ENCODE peak calls at places on chromosomes 4 and X, in five cellular contexts. X is upper lobe of left lung, Q is HepG2, K is K562, S is GM12878. P is an unnamed sample. For H3K27me3, the result is how much of the 10 kb centered on the place peaks cover.

GRCh38 chr4:2867758-2868491 is 24.3 kb downstream of the ADD1 start:
- ATAC-seq in X (peak), Q (peak), S (no peak), K (peak), P (peak)

GRCh38 chrX:84187501-84188319 is at the start of gene RPS6KA6:
- ATAC-seq in K (no peak), Q (no peak), S (no peak), X (peak), P (peak)

GRCh38 chrX:119482041-119482440 is 13.8 kb downstream of the SLC25A5 start:
- ATAC-seq in K (no peak), Q (no peak), X (no peak), S (peak), P (peak)

GRCh38 chrX:51955200-51955599 is 61.8 kb downstream of the MAGED1 start:
- ATAC-seq in X (no peak), K (no peak), Q (no peak), S (peak), P (no peak)

GRCh38 chr4:140223056-140223810 is 69.2 kb upstream of the MAML3 start:
- ATAC-seq in S (no peak), Q (no peak), X (no peak), K (no peak), P (no peak)

GRCh38 chrX:134186362-134187121 is 50.4 kb upstream of the CCDC160 start:
- ATAC-seq in Q (no peak), X (no peak), K (no peak), S (peak), P (no peak)

GRCh38 chrX:21847342-21847741 is 7.9 kb downstream of the MBTPS2 start:
- ATAC-seq in S (no peak), Q (no peak), K (no peak), X (no peak), P (no peak)

GRCh38 chr4:92014060-92014459 is 289.7 kb upstream of the GRID2 start:
- ATAC-seq in X (no peak), Q (no peak), K (no peak), S (no peak), P (no peak)

GRCh38 chr4:87973283-87974169 is 2.0 kb upstream of the SPP1 start:
- ATAC-seq in K (peak), X (peak), S (peak), Q (peak), P (peak)

GRCh38 chrX:40074959-40075332 is 22.8 kb downstream of the BCOR start:
- ATAC-seq in K (no peak), X (no peak), S (no peak), Q (no peak), P (no peak)

GRCh38 chr4:73743825-73744602 is 3.6 kb downstream of the CXCL8 start:
- ATAC-seq in K (no peak), S (no peak), Q (no peak), X (no peak), P (no peak)

GRCh38 chr4:98687876-98688275 is 29.5 kb upstream of the TSPAN5 start:
- ATAC-seq in S (no peak), Q (no peak), K (no peak), X (no peak), P (no peak)

GRCh38 chr4:148006025-148006424 is 274.1 kb downstream of the ARHGAP10 start:
- ATAC-seq in Q (no peak), S (no peak), K (no peak), X (no peak), P (no peak)

GRCh38 chr4:113635739-113636437 is 125.7 kb downstream of the CAMK2D start:
- ATAC-seq in K (no peak), Q (no peak), S (peak), X (no peak), P (no peak)

GRCh38 chrX:109485470-109486340 is 3.8 kb upstream of the GUCY2F start:
- ATAC-seq in S (peak), Q (no peak), K (peak), X (peak), P (no peak)

GRCh38 chr4:99815597-99816011 is 1.0 kb upstream of the DAPP1 start:
- ATAC-seq in Q (peak), K (peak), S (no peak), X (peak), P (no peak)

GRCh38 chrX:49710744-49711319 is 15.0 kb upstream of the PAGE1 start:
- ATAC-seq in K (no peak), Q (peak), S (no peak), X (no peak), P (no peak)

GRCh38 chr4:82380344-82380743 is 6.6 kb upstream of the HNRNPD start:
- ATAC-seq in S (no peak), X (peak), K (peak), Q (peak), P (no peak)

GRCh38 chr4:89307185-89307445 is 485 bp downstream of the GPRIN3 start:
- ATAC-seq in X (no peak), Q (no peak), K (no peak), S (no peak), P (no peak)

GRCh38 chr4:108119199-108119800 is 49.4 kb downstream of the LEF1 start:
- ATAC-seq in Q (no peak), S (peak), K (no peak), X (no peak), P (no peak)

GRCh38 chr4:112431158-112431557 is 84.8 kb downstream of the NEUROG2 start:
- ATAC-seq in S (no peak), X (no peak), K (no peak), Q (no peak), P (no peak)

DNA sequence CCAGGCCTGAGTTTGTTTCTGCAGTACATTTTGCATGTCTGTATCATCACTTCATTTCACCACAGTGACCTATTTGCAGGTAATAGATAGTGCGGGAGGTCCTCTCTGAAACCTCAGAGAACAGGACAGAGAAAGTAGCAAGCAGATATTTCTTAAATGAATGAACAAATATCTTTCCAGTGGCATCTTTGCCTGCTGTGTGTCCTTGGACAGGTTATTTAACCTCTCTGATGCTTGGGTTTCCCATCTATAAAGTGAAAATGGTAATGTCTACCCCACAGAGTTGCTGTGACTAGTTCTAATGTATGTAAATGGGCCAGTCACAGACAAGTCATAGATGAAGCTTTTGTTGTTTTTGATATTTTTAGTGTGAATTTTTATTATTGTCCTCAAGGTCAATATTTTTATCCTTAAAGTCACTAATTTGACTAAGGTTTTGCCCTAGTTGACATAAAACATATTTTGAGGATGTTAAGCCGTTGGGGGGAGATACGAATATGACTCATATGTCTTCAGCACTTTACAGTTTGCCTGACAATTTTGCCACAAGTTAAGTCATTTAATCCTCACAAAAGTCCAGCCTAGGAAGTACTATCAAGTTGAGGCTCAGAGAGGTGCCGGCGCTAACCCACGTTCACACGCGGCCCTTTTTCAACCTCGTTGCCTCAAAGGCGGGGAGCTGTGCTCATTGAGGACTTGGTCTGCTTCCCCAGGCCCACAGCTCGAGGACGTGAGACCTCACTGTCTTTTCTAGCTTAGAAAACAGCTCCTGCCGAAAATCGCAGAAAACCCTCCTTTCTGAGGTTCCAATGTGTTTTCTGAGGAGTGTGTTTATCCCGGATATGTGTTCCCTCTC is 126.7 kb upstream of the STX18 start:
- ATAC-seq in Q (no peak), S (no peak), K (no peak), X (no peak), P (no peak)
- H3K27me3 ChIP-seq in Q (under half), S (under half), K (under half), X (under half), P (under half)

GRCh38 chr4:119097282-119097900 is 38.2 kb upstream of the MYOZ2 start:
- ATAC-seq in X (no peak), Q (no peak), S (no peak), K (no peak), P (no peak)

GRCh38 chr4:119098306-119098705 is 37.3 kb upstream of the MYOZ2 start:
- ATAC-seq in Q (no peak), K (no peak), S (no peak), X (no peak), P (no peak)

GRCh38 chr4:119100640-119101039 is 35.0 kb upstream of the MYOZ2 start:
- ATAC-seq in K (no peak), X (no peak), Q (no peak), S (no peak), P (no peak)

GRCh38 chr4:119103263-119103662 is 32.4 kb upstream of the MYOZ2 start:
- ATAC-seq in S (no peak), K (peak), Q (no peak), X (peak), P (peak)

DNA sequence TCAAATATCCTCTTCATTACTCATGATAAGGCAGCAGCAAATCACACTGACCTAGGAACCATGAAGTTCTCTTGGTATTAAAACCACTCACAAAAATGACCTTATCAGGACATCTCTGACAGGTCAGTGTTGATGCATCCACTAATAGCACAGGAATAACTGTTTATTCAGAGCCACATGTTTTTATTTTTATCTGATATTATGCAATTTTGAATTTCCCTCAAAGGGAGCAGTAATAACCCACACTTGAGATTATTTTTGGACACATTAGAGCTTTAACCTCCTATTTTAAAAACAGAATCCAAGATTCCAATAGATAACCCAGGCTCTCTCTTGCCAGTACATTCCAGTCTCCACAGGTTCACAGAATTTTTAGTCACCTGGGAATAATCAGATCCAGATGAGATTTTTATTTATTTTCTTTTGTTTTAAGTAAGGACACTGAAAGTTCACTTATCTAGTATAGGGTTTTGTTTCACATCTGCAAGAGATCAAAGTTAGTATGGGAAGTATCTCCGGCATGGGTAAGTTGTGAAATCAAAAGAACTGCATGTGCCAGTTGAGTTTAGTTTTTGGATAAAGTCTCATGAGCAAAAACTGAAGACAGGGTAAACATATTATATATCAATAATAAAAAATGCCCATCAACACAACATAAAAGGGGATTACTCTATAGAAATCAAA is 36.3 kb upstream of the MYOZ2 start:
- ATAC-seq in Q (no peak), X (no peak), K (no peak), S (no peak), P (peak)
- TF ChIP-seq EP300 in Q (no peak), X (no peak), K (no peak), S (no peak), P (no peak)

DNA sequence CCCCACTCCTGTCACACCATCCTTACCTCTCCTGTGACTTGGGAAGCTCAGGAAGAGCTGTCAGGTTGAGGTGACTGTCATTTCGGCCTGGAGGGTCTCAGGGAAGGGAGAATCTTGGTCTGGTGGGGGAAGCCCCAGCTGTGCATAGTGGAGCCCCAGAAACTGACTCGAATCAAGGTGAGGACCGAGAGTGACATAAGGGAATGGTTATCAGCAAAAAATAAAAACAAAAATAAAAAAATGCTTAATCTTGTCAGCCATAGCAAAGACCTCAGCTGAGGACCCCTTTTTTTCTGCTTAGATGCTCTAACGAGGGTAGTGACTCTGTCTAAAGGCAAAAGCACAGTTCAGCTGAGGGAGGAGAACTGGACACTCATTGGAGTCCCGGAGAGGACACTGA is at the start of gene MAGEB17:
- ATAC-seq in X (no peak), S (no peak), Q (no peak), K (no peak), P (no peak)
- H3K27me3 ChIP-seq in X (under half), S (under half), Q (under half), K (under half), P (under half)

GRCh38 chr4:164081801-164082200 is 587.3 kb downstream of the TMA16 start:
- ATAC-seq in S (no peak), Q (no peak), X (no peak), K (no peak), P (no peak)

DNA sequence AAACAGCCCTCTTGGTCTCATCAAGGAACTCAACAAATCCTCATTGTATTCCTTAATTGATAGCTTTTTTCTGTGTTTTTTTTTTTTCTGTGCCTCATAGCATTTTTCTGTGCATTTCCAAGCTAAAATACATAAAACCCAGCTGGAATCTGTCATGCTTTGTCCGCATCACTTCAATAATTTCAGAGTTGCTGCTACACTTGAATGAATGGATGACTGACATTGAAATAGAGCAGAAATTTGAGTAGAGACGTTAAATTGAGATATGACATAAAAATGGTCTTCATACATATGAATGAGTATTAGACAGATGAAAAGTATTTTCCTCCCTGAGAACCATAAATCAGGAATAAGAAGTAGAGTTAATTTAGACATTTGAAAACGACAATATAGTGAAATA is 593.2 kb downstream of the TMA16 start:
- ATAC-seq in K (no peak), Q (no peak), S (no peak), X (no peak), P (no peak)
- TF ChIP-seq EP300 in K (no peak), Q (no peak), S (no peak), X (no peak), P (no peak)

GRCh38 chrX:129957241-129958099 is 25.0 kb upstream of the BCORL1 start:
- ATAC-seq in Q (no peak), K (peak), X (peak), S (peak), P (peak)
- H3K27me3 ChIP-seq in Q (under half), K (under half), X (under half), S (under half), P (under half)

DNA sequence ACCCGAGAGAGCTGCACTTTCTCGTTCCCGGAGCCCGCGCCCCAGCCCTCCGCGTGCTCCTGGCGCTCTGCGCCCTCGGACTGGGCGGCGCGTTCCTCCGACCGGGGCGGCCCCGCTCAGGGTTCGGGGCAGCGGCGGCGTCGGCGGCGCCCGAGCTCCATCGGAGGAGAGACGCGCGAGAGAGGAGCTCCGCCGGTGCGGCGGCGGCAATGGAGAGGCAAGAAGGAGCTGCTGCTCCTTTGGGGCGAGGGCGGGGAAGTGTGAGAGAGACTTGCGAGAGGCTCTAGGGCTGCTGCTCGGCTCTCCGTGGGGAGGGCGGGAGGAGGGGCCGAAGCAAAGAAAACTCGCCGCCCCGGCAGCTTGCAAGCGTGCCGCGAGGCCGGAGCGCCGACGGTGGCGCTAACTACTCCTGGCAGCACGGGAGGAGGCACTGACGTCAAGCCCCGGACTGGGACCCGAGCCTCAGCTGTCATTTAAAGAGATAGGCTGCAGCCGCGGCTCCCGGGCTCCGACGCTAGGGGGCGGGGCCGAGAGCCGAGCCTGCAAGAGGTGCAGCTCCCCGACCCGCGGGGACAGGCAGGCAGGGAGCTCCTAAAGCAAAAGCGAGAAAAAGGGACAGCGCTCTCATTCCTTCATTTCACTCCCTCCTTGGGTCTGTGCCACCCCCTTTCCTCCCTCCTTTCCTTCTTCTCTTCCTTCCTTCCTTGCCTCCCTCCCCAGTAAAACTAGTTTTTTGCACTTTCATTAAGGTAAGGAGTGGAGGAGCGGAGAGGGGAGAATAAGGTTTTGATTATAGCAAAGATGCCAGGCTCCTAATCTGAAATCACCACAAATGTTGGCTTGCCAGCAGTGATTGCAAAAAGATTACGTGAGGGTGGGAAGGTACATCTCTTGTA is at the start of gene KCTD8:
- ATAC-seq in K (peak), X (peak), Q (peak), S (peak), P (peak)
- TF ChIP-seq EP300 in K (no peak), X (no peak), Q (no peak), S (no peak), P (no peak)

GRCh38 chr4:185480016-185480732 is 8.6 kb upstream of the CCDC110 start:
- ATAC-seq in X (no peak), S (peak), Q (no peak), K (no peak), P (no peak)

GRCh38 chr4:185481390-185481789 is 9.9 kb upstream of the CCDC110 start:
- ATAC-seq in X (no peak), S (no peak), K (no peak), Q (no peak), P (no peak)

GRCh38 chr4:185479507-185479971 is 8.0 kb upstream of the CCDC110 start:
- ATAC-seq in Q (no peak), X (no peak), K (no peak), S (peak), P (peak)
- H3K27me3 ChIP-seq in Q (under half), X (under half), K (under half), S (under half), P (under half)

GRCh38 chr4:15912961-15913630 is 25.4 kb downstream of the FGFBP1 start:
- ATAC-seq in S (no peak), K (no peak), X (no peak), Q (no peak), P (no peak)
- TF ChIP-seq EP300 in S (no peak), K (no peak), X (no peak), Q (no peak), P (no peak)